ENCODE peak calls at places on chromosomes 2 and 18, in six cellular contexts. Y is H9, Q is mammary epithelial cell, D is GM23248, U is neural progenitor cell, J is Karpas-422. O is an unnamed sample. For H3K9me3, the result is how much of the 10 kb centered on the place peaks cover.

GRCh38 chr18:11581286-11581685 is 28.1 kb upstream of the SLC35G4 start:
- DNase-seq in Q (no peak), Y (no peak), J (no peak), U (no peak), D (no peak), O (no peak)

GRCh38 chr2:234032301-234032856 is 18.1 kb upstream of the SPP2 start:
- DNase-seq in D (peak), Q (peak), U (no peak), Y (no peak), J (no peak), O (no peak)

GRCh38 chr2:217801711-217802110 is 201.1 kb downstream of the TNS1 start:
- DNase-seq in Y (no peak), U (no peak), J (no peak), Q (no peak), D (no peak), O (no peak)

GRCh38 chr2:24501813-24502212 is 10.8 kb downstream of the NCOA1 start:
- DNase-seq in U (no peak), D (no peak), J (no peak), Q (no peak), Y (no peak), O (no peak)

GRCh38 chr18:77049938-77050337 is 82.6 kb downstream of the MBP start:
- DNase-seq in U (no peak), J (peak), Y (no peak), D (peak), Q (peak), O (no peak)

GRCh38 chr2:55838653-55839052 is 84.9 kb downstream of the EFEMP1 start:
- DNase-seq in Y (no peak), Q (peak), D (no peak), U (no peak), J (no peak), O (no peak)

GRCh38 chr2:61091485-61091884 is 25.8 kb downstream of the SANBR start:
- DNase-seq in D (no peak), J (no peak), Y (no peak), Q (no peak), U (no peak), O (no peak)

GRCh38 chr2:181810823-181811695 is 80.5 kb upstream of the ITPRID2 start:
- DNase-seq in J (no peak), U (no peak), D (peak), Q (peak), Y (no peak), O (peak)

GRCh38 chr2:14288016-14288415 is 344.5 kb upstream of the LRATD1 start:
- DNase-seq in Y (no peak), U (no peak), Q (peak), D (no peak), J (no peak), O (no peak)

GRCh38 chr2:177799531-177799930 is 273.0 kb downstream of the PDE11A start:
- DNase-seq in Y (peak), J (peak), U (peak), D (peak), Q (no peak), O (peak)

GRCh38 chr2:201260302-201260800 is at the start of gene CASP8:
- DNase-seq in Y (no peak), U (no peak), J (peak), Q (peak), D (peak), O (no peak)

GRCh38 chr2:169071455-169071854 is 2.1 kb downstream of the DHRS9 start:
- DNase-seq in Y (no peak), Q (peak), J (no peak), U (no peak), D (no peak), O (no peak)

GRCh38 chr2:131039908-131040660 is 53.2 kb downstream of the FAM168B start:
- DNase-seq in Q (no peak), Y (no peak), U (no peak), J (no peak), D (no peak), O (no peak)

GRCh38 chr2:175769200-175769599 is 232.9 kb downstream of the LNPK start:
- DNase-seq in J (no peak), D (peak), Q (no peak), U (no peak), Y (no peak), O (no peak)

GRCh38 chr2:38652431-38653273 is 13.3 kb upstream of the GALM start:
- DNase-seq in Q (no peak), J (no peak), D (no peak), Y (no peak), U (no peak), O (no peak)

GRCh38 chr2:239944706-239945551 is 80.2 kb downstream of the NDUFA10 start:
- DNase-seq in Y (peak), J (peak), D (no peak), Q (no peak), U (no peak), O (no peak)

GRCh38 chr2:148701039-148701438 is 56.5 kb downstream of the EPC2 start:
- DNase-seq in Q (no peak), U (no peak), D (no peak), J (no peak), Y (no peak), O (no peak)
- H3K9me3 ChIP-seq in Q (under half), U (under half), D (under half), J (under half), Y (under half), O (under half)

GRCh38 chr2:218832520-218832919 is 917 bp upstream of the PRKAG3 start:
- DNase-seq in Q (no peak), U (no peak), D (peak), J (no peak), Y (no peak), O (no peak)
- H3K9ac ChIP-seq in Q (no peak), U (no peak), D (no peak), J (no peak), Y (no peak), O (no peak)

GRCh38 chr2:2801458-2801857 is 470.4 kb upstream of the MYT1L start:
- DNase-seq in Q (no peak), U (no peak), J (no peak), D (no peak), Y (no peak), O (no peak)

GRCh38 chr2:2799151-2799697 is 468.1 kb upstream of the MYT1L start:
- DNase-seq in U (no peak), Q (no peak), Y (no peak), J (peak), D (no peak), O (no peak)

GRCh38 chr2:2800697-2801096 is 469.6 kb upstream of the MYT1L start:
- DNase-seq in Q (no peak), D (no peak), J (peak), U (no peak), Y (no peak), O (no peak)

GRCh38 chr2:2798337-2798736 is 467.3 kb upstream of the MYT1L start:
- DNase-seq in U (no peak), J (peak), Q (no peak), Y (no peak), D (no peak), O (no peak)

DNA sequence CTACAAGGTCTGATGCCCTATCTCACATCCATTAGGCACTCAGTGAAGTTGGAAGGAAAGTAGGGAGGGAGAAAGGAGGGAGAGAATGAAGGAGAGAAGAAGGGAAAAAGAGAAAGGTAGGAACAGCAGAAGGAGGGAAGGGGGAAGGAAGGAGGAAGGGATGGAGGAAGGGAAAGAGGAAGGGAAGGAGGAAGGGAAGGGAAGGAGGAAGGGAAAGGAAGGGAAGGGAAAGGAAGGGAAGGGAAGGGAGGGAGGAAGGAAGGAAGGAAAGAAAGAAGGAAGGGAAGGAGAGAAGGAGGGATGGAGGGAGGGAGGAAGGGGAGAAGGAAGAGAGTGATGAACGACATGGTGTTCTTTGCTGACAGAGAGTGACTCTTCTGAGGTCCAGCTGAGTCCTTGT is 468.9 kb upstream of the MYT1L start:
- DNase-seq in J (no peak), Q (no peak), Y (no peak), U (no peak), D (no peak), O (no peak)
- H3K9me3 ChIP-seq in J (under half), Q (under half), Y (under half), U (under half), D (under half), O (under half)

DNA sequence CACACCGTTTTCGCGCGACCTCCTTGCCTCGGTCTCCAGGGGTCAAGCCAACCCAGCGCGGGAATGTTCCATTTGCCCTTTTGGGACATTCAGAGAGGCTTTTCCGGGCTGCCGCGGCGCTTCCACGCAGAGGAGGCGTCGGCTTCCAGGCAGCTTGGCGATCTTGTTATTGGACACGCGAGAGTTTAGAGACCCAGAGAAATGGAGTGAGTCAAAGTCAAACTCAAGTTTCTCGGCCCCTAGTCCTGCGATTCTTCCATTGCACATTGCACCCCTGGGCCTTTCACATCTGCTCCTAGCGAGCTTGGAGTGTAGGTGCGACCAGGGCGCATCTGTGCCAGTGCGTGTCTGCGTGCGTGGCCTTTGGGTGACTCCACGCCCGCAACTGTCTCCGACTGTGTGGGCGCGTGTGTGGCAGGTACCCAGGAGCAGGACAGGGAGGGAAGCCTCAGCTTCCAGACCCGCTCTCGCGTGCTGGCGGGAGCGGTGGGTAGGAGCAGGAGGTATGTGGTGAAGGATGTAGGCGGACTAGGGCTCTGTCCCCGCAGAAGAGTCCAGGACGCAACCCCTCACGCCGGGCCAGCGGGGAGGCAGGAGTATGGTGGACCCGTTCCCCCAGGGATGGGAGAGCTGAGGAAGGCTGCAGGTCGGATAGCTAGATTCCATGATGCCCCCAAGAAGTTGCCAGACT is 13.5 kb downstream of the SIX3 start:
- DNase-seq in J (no peak), Q (no peak), U (peak), D (peak), Y (no peak), O (no peak)
- H3K9ac ChIP-seq in J (no peak), Q (no peak), U (no peak), D (no peak), Y (no peak), O (no peak)

DNA sequence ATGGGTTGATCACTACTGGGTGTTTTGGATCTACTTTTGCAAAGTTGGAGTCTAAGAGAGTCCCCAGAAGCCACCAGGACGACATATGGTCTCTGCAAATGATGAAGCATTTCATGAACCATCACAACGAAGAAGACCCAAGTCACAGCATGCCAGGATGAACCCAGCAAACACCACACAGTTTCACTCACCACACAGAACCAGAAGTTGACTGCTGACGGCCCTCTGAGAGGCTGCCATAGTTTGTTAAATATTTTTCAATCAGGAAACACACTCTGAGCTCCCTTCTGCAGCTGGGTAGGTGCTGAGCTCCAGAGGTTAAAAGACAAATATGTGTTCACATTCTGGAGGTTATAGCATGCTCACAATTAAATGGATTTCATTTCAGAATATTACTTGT is 271.4 kb downstream of the DCDC2C start:
- DNase-seq in D (no peak), U (no peak), J (no peak), Q (no peak), Y (no peak), O (no peak)
- H3K9me3 ChIP-seq in D (under half), U (under half), J (under half), Q (under half), Y (under half), O (under half)

GRCh38 chr2:9214866-9215265 is 8.3 kb downstream of the ASAP2 start:
- DNase-seq in Q (no peak), J (no peak), Y (no peak), D (no peak), U (no peak), O (no peak)

GRCh38 chr2:9212010-9212638 is 5.5 kb downstream of the ASAP2 start:
- DNase-seq in U (no peak), D (peak), Y (no peak), Q (no peak), J (no peak), O (peak)

GRCh38 chr2:9211496-9211895 is 4.9 kb downstream of the ASAP2 start:
- DNase-seq in J (no peak), U (no peak), Q (no peak), Y (no peak), D (peak), O (peak)

GRCh38 chr2:9212661-9213411 is 6.2 kb downstream of the ASAP2 start:
- DNase-seq in Q (no peak), U (no peak), D (peak), J (no peak), Y (no peak), O (peak)

GRCh38 chr2:9213477-9214051 is 7.0 kb downstream of the ASAP2 start:
- DNase-seq in U (no peak), D (no peak), J (no peak), Q (no peak), Y (no peak), O (no peak)
- H3K9ac ChIP-seq in U (no peak), D (peak), J (no peak), Q (no peak), Y (no peak), O (no peak)